ENCODE peak calls at places on chromosomes 3 and 15, in five cellular contexts. V is mammary epithelial cell, N is mucosa of descending colon, A is psoas muscle, P is aorta. K is an unnamed sample. For H3K4me1, the result is how much of the 10 kb centered on the place peaks cover.

GRCh38 chr3:178097576-178097975 is 438.7 kb upstream of the KCNMB2 start:
- DNase-seq in V (peak), N (no peak), A (no peak), P (no peak), K (peak)

GRCh38 chr3:129676985-129677384 is 70.5 kb upstream of the PLXND1 start:
- DNase-seq in V (no peak), N (no peak), A (peak), P (no peak), K (no peak)

GRCh38 chr3:156976933-156977332 is 150.8 kb downstream of the LEKR1 start:
- DNase-seq in V (no peak), N (no peak), A (no peak), P (no peak), K (no peak)

GRCh38 chr3:154967090-154967489 is 113.0 kb upstream of the MME start:
- DNase-seq in V (no peak), N (no peak), A (no peak), P (no peak), K (no peak)

GRCh38 chr3:10845839-10846656 is 30.0 kb downstream of the SLC6A11 start:
- DNase-seq in V (peak), N (no peak), A (no peak), P (peak), K (no peak)

GRCh38 chr15:67110400-67110799 is 45.0 kb downstream of the SMAD3 start:
- DNase-seq in V (no peak), N (no peak), A (no peak), P (peak), K (no peak)

GRCh38 chr3:184176377-184177330 is 2.0 kb downstream of the AP2M1 start:
- DNase-seq in V (peak), N (no peak), A (peak), P (peak), K (peak)

GRCh38 chr15:64521726-64522164 is 61.4 kb downstream of the ZNF609 start:
- DNase-seq in V (peak), N (no peak), A (no peak), P (no peak), K (no peak)

GRCh38 chr3:39097716-39098472 is 9.5 kb downstream of the GORASP1 start:
- DNase-seq in V (no peak), N (no peak), A (no peak), P (no peak), K (no peak)

GRCh38 chr3:148333091-148333490 is 364.6 kb upstream of the AGTR1 start:
- DNase-seq in V (no peak), N (no peak), A (no peak), P (no peak), K (no peak)

GRCh38 chr3:9122732-9123364 is 126.6 kb downstream of the SRGAP3 start:
- DNase-seq in V (no peak), N (no peak), A (no peak), P (no peak), K (no peak)

GRCh38 chr3:24199305-24199704 is 254.2 kb downstream of the NR1D2 start:
- DNase-seq in V (no peak), N (no peak), A (no peak), P (no peak), K (no peak)

GRCh38 chr3:32842531-32842931 is 24.7 kb downstream of the TRIM71 start:
- DNase-seq in V (no peak), N (no peak), A (no peak), P (no peak), K (no peak)

GRCh38 chr3:185164428-185165217 is 11.8 kb upstream of the C3orf70 start:
- DNase-seq in V (no peak), N (no peak), A (no peak), P (no peak), K (no peak)

GRCh38 chr3:164832216-164832615 is 246.1 kb downstream of the SI start:
- DNase-seq in V (no peak), N (no peak), A (no peak), P (no peak), K (no peak)

GRCh38 chr3:71528816-71529215 is 54.7 kb downstream of the FOXP1 start:
- DNase-seq in V (no peak), N (no peak), A (no peak), P (no peak), K (no peak)

GRCh38 chr15:80844011-80844732 is 65.0 kb downstream of the CEMIP start:
- DNase-seq in V (peak), N (no peak), A (no peak), P (no peak), K (no peak)

GRCh38 chr15:74432968-74433591 is 678 bp downstream of the SEMA7A start:
- DNase-seq in V (no peak), N (peak), A (no peak), P (no peak), K (no peak)

GRCh38 chr3:38067508-38068233 is 28.7 kb downstream of the DLEC1 start:
- DNase-seq in V (peak), N (no peak), A (no peak), P (no peak), K (no peak)

GRCh38 chr3:189862385-189863023 is 231.3 kb downstream of the TP63 start:
- DNase-seq in V (peak), N (no peak), A (no peak), P (no peak), K (no peak)

GRCh38 chr3:104952587-104952986 is 414.1 kb upstream of the ALCAM start:
- DNase-seq in V (peak), N (no peak), A (no peak), P (no peak), K (no peak)

GRCh38 chr3:150216041-150216811 is 191.9 kb upstream of the TSC22D2 start:
- DNase-seq in V (peak), N (no peak), A (peak), P (peak), K (no peak)

GRCh38 chr3:114718897-114719208 is 425.0 kb downstream of the TIGIT start:
- DNase-seq in V (no peak), N (no peak), A (no peak), P (no peak), K (no peak)

GRCh38 chr3:146921693-146922092 is 316.5 kb upstream of the PLSCR5 start:
- DNase-seq in V (no peak), N (no peak), A (no peak), P (no peak), K (no peak)

GRCh38 chr3:51670711-51671089 is 352 bp upstream of the TEX264 start:
- DNase-seq in V (no peak), N (no peak), A (no peak), P (no peak), K (no peak)

GRCh38 chr3:123070471-123070870 is 3.6 kb downstream of the PDIA5 start:
- DNase-seq in V (no peak), N (no peak), A (no peak), P (no peak), K (no peak)

GRCh38 chr15:44157679-44158078 is 37.4 kb downstream of the FRMD5 start:
- DNase-seq in V (peak), N (no peak), A (no peak), P (no peak), K (no peak)

GRCh38 chr3:70771426-70772147 is 459.1 kb upstream of the MDFIC2 start:
- DNase-seq in V (peak), N (no peak), A (no peak), P (no peak), K (no peak)

GRCh38 chr3:149612456-149612855 is 45.4 kb downstream of the WWTR1 start:
- DNase-seq in V (no peak), N (no peak), A (no peak), P (no peak), K (no peak)

GRCh38 chr3:70747847-70748246 is 435.4 kb upstream of the MDFIC2 start:
- DNase-seq in V (no peak), N (no peak), A (no peak), P (no peak), K (no peak)

GRCh38 chr3:74897006-74897405 is 282.5 kb upstream of the CNTN3 start:
- DNase-seq in V (peak), N (no peak), A (no peak), P (no peak), K (no peak)

GRCh38 chr3:149581681-149582349 is 76.0 kb downstream of the WWTR1 start:
- DNase-seq in V (peak), N (no peak), A (peak), P (peak), K (peak)

GRCh38 chr3:133882986-133883586 is 12.6 kb downstream of the RAB6B start:
- DNase-seq in V (no peak), N (no peak), A (no peak), P (no peak), K (no peak)

GRCh38 chr3:52323526-52324295 is 7.6 kb downstream of the DNAH1 start:
- DNase-seq in V (no peak), N (peak), A (no peak), P (no peak), K (no peak)

GRCh38 chr15:73854265-73854664 is 19.1 kb upstream of the TBC1D21 start:
- DNase-seq in V (no peak), N (no peak), A (no peak), P (no peak), K (no peak)

GRCh38 chr15:40465939-40466338 is 4.8 kb upstream of the CHST14 start:
- DNase-seq in V (no peak), N (no peak), A (peak), P (no peak), K (no peak)

GRCh38 chr15:39301589-39301999 is 279.3 kb upstream of the THBS1 start:
- DNase-seq in V (peak), N (no peak), A (no peak), P (no peak), K (peak)

GRCh38 chr3:25288416-25288815 is 139.6 kb upstream of the RARB start:
- DNase-seq in V (no peak), N (no peak), A (no peak), P (no peak), K (no peak)
- H3K4me1 ChIP-seq in V (under half), N (under half), A (under half), P (under half), K (under half)

GRCh38 chr3:113147608-113148306 is 63.6 kb upstream of the BOC start:
- DNase-seq in V (no peak), N (no peak), A (no peak), P (peak), K (peak)
- H3K4me3 ChIP-seq in V (no peak), N (no peak), A (no peak), P (no peak), K (peak)

DNA sequence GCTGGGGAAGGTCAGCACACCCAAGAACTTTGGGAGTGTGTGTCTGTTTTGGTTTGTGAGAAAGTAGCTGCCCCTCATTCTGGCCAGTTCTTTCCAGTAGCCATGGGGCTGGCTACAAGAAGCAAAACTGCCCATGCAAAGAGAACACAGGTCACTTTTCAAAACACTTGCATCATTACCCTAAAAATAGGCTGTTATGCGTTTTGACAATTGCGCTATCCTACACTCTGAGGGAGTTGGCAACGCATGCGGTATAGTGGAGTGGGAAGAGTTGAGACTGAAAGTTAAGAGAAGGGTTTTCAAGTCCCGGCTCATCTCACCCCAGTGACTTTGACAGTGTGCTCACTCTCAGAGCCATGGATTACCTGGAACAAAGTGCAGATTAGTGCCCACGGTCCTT is 41.8 kb upstream of the MYZAP start:
- DNase-seq in V (no peak), N (no peak), A (no peak), P (no peak), K (no peak)
- H3K4me1 ChIP-seq in V (under half), N (under half), A (under half), P (under half), K (under half)

DNA sequence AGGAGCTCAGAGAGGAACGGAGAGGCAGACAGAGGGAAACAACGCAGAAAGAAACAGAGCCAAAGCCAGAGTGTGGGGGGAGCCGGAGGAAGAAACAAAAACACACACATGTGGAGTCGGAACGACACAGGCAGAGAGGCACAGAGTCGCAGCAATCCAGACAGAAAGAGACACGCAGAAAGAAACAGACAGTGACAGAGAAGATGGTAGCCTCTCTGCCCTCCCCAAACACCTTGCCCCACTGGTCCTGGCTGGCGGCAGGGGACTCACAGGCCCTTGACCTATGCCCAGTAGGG is 1.7 kb downstream of the NCKIPSD start:
- DNase-seq in V (no peak), N (no peak), A (no peak), P (no peak), K (no peak)
- H3K4me3 ChIP-seq in V (no peak), N (no peak), A (peak), P (peak), K (peak)

GRCh38 chr3:30628931-30629590 is 22.7 kb downstream of the TGFBR2 start:
- DNase-seq in V (no peak), N (no peak), A (no peak), P (no peak), K (no peak)

GRCh38 chr3:30629736-30630135 is 23.3 kb downstream of the TGFBR2 start:
- DNase-seq in V (no peak), N (no peak), A (no peak), P (no peak), K (no peak)

GRCh38 chr3:30628188-30628930 is 22.0 kb downstream of the TGFBR2 start:
- DNase-seq in V (no peak), N (no peak), A (no peak), P (no peak), K (no peak)

GRCh38 chr3:30625541-30626438 is 19.4 kb downstream of the TGFBR2 start:
- DNase-seq in V (peak), N (no peak), A (no peak), P (no peak), K (no peak)

DNA sequence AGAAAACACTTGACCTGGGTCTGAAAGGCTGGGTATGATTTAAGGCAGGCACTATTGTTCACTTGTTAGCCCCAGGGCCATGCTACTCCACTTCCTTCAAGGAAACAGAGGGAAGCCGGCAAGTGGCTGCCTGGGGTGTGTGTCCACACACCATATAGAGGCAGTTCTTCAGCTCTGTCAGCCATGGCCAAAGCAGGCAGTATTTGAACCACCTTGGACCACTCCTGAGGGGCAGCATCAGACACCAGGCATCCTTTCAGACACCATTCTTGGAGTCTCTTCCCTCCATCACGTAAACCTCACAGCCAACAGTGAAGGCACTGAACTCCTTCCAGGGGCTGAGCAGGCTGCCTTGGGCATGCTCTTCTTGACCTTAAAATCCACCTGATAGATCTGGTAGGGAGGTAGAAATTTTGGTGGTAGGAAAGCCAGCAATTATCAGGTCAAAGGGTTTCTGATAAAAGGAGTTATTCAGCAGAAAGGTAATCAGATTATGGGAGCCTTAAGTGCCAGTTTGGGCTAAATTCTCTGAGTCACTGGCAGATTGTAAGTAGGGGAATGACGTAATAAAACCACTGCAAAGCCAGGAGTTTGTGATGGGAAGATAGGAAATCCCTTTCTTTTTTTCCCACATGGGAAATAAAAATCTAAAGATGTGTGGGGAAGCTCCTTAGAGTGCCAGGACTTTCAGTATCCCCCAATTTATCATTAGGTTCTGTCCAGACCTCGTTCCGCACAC is 20.2 kb downstream of the TGFBR2 start:
- DNase-seq in V (peak), N (peak), A (no peak), P (no peak), K (no peak)
- H3K4me1 ChIP-seq in V (half or more), N (under half), A (half or more), P (under half), K (under half)

DNA sequence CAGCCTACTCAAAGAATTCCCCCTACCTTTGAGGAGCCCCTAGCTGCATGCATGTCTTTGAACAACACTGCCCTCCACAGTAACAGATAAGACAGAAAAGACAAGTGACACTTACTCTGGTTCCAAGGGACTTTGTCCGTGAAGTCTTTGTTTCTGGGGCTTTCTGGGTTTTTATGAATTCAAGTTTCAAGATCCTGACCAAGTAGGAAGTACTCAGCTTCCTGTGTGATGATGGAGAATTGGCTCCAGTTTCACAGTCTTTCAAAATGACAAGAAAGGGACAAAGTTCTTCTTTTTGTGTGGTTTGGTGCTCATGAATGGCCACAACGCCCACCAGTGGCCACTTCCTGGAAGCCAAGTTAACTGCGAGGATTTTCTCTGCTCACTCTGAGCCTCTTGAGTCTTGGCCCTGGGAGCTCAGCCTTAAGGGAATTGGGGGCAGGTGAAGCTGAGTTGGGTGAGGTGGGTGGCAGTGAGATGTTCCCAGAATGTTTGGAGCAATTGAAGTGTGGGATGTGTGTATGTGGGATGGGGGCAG is at the start of gene CCR1:
- DNase-seq in V (peak), N (peak), A (peak), P (peak), K (no peak)
- H3K4me3 ChIP-seq in V (no peak), N (no peak), A (peak), P (no peak), K (no peak)

DNA sequence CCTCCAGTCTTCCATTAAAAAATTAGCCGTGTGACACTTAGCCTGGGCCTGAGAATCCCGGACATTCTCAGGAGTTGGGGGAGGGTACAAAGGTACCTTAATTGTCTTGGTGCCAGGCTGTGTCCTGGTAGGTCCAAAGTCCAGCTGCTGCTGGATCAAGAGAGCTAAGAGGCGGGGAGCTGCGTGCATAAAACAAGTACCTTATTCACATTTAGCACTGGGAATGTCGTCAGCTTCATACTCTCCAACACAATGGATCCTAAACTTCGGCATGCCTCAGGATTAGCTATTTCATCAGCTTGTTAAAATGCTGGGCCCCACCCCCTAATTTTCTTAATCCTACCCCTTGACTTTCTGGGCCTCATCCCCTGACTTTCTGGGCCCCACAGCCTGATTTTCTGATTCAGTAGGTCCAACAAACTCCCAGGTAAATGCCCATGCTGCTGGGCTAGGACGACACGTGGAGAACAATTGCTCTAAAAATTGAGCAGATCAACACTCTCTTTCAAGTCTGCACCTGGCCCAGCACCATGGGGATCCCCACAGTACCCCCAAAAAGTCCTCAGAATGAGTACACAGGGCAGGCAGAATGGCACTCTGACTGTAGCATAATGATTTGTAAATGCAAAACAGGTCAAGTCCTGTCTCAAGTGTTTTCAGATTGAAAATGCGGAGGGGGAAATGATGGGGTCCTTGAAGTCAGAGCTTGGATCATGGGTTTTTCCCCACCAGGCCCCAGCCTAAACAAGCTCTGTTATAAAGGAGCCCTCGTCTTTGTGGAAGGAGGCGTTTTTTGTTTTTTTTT is 5.6 kb upstream of the AEN start:
- DNase-seq in V (no peak), N (no peak), A (no peak), P (no peak), K (no peak)
- H3K4me1 ChIP-seq in V (under half), N (under half), A (under half), P (under half), K (under half)

K was measured in uterus.